ENCODE peak calls at places on chromosomes 4 and X, in five cellular contexts. U is upper lobe of right lung, A is right lobe of liver, Q is aorta, P is stomach. H is an unnamed sample.

GRCh38 chr4:3045500-3045850 is 28.9 kb downstream of the HTT-AS start:
- DNase-seq in A (peak; percentile 70), P (peak; percentile 56), Q (peak; percentile 89), U (peak; percentile 84), H (peak; percentile 82)

GRCh38 chrX:3442685-3443084 is 96.2 kb upstream of the MXRA5 start:
- DNase-seq in U (no peak), P (no peak), A (no peak), Q (no peak), H (peak; percentile 25)

GRCh38 chr4:99947190-99947578 is 766 bp upstream of the DNAJB14 start:
- DNase-seq in P (no peak), A (no peak), Q (no peak), U (no peak), H (no peak)

GRCh38 chr4:164207460-164207859 is 546.5 kb upstream of the SMIM31 start:
- DNase-seq in Q (no peak), P (no peak), U (no peak), A (no peak), H (no peak)

GRCh38 chrX:56764975-56765791 is 36.1 kb downstream of the NBDY start:
- DNase-seq in Q (no peak), U (peak; percentile 13), A (no peak), P (no peak), H (no peak)

GRCh38 chrX:118437283-118437682 is 58.3 kb upstream of the DOCK11 start:
- DNase-seq in Q (no peak), U (no peak), A (no peak), P (no peak), H (no peak)

GRCh38 chrX:46587753-46588171 is 14.2 kb downstream of the CHST7 start:
- DNase-seq in P (no peak), A (no peak), Q (no peak), U (no peak), H (peak; percentile 22)

GRCh38 chr4:106978046-106978774 is 57.9 kb downstream of the DKK2 start:
- DNase-seq in Q (no peak), U (peak; percentile 51), A (no peak), P (no peak), H (no peak)

GRCh38 chr4:145546556-145546955 is 64.9 kb downstream of the SMAD1 start:
- DNase-seq in A (no peak), Q (no peak), U (no peak), P (no peak), H (no peak)

GRCh38 chrX:1205681-1206611 is 6.5 kb downstream of the CRLF2 start:
- DNase-seq in P (no peak), Q (no peak), U (no peak), A (no peak), H (no peak)

GRCh38 chrX:723781-724180 is 93.2 kb downstream of the SHOX start:
- DNase-seq in A (no peak), P (no peak), Q (no peak), U (no peak), H (no peak)

GRCh38 chr4:122700178-122700725 is 32.3 kb upstream of the BBS12 start:
- DNase-seq in P (no peak), Q (no peak), A (peak; percentile 61), U (no peak), H (peak; percentile 82)

GRCh38 chr4:159429693-159430035 is 326.8 kb downstream of the RAPGEF2 start:
- DNase-seq in U (no peak), A (no peak), Q (no peak), P (no peak), H (no peak)

GRCh38 chrX:47623540-47624027 is 3.9 kb upstream of the SYN1 start:
- DNase-seq in A (peak; percentile 38), U (peak; percentile 64), P (no peak), Q (peak; percentile 62), H (peak; percentile 61)

GRCh38 chrX:23980063-23980462 is 46.9 kb downstream of the KLHL15 start:
- DNase-seq in A (no peak), Q (no peak), U (no peak), P (no peak), H (no peak)

GRCh38 chr4:180148737-180149136 is 2094.5 kb upstream of the TENM3 start:
- DNase-seq in U (no peak), P (no peak), Q (no peak), A (no peak), H (no peak)

GRCh38 chr4:99612704-99613103 is 38.1 kb downstream of the MTTP start:
- DNase-seq in U (no peak), A (no peak), Q (no peak), P (no peak), H (no peak)

DNA sequence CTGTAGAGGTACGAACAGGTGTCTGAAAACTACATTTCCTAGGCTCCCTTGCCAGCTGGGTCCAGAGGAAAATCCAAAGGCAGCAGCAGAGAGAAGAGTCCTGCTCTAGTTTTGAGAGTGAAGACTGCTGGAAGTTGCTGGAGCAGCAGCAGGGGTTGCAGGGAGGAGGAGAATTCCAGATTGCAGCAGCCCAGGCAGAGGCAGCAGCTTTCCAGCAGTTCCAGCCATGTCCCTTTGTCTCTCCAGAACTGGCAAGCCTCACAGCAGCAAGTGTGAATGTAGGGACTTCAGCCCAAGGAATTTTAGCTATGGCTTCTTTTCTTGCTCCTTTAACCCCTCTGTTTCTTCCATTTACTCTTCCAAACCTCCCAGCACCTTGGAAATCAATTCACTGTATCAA is 24.1 kb upstream of the STIM2 start:
- DNase-seq in A (no peak), P (no peak), Q (no peak), U (no peak), H (no peak)
- H3K9me3 ChIP-seq in A (no peaks in the 10 kb centered on the region), P (no peaks in the 10 kb centered on the region), Q (peaks cover 1% of the 10 kb centered on the region), U (no peaks in the 10 kb centered on the region), H (peaks cover 5% of the 10 kb centered on the region)

GRCh38 chrX:19643203-19643602 is 127.9 kb upstream of the MAP3K15 start:
- DNase-seq in A (no peak), Q (no peak), U (no peak), P (no peak), H (no peak)
- H3K9me3 ChIP-seq in A (no peaks in the 10 kb centered on the region), Q (no peaks in the 10 kb centered on the region), U (no peaks in the 10 kb centered on the region), P (no peaks in the 10 kb centered on the region), H (no peaks in the 10 kb centered on the region)

DNA sequence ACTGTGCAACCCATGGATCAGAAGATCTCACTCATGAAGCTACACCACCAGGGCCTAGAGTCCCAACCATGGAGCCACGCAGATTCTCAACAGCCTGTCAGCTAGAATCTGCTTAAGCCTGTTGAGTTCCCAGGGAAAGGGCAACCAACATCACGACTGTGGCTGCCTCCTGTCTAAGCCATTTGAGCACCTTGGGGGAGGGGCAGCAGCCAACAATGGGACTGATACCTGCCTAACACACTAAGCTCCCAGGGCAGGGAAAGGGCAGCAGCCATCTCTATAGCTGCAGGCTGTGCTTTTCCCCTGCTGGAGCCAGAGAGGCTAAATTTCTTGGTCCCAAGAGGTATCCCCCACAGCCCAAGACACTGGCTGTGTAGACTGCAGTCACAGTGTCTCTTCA is 96.5 kb upstream of the TCEAL2 start:
- DNase-seq in A (no peak), P (no peak), Q (no peak), U (no peak), H (no peak)
- H3K9me3 ChIP-seq in A (no peaks in the 10 kb centered on the region), P (no peaks in the 10 kb centered on the region), Q (peaks cover 4% of the 10 kb centered on the region), U (no peaks in the 10 kb centered on the region), H (peaks cover 3% of the 10 kb centered on the region)

GRCh38 chr4:39987505-39987904 is 9.8 kb upstream of the PDS5A start:
- DNase-seq in A (no peak), P (no peak), U (peak; percentile 2), Q (no peak), H (no peak)
- H3K9me3 ChIP-seq in A (no peaks in the 10 kb centered on the region), P (no peaks in the 10 kb centered on the region), U (no peaks in the 10 kb centered on the region), Q (no peaks in the 10 kb centered on the region), H (no peaks in the 10 kb centered on the region)

DNA sequence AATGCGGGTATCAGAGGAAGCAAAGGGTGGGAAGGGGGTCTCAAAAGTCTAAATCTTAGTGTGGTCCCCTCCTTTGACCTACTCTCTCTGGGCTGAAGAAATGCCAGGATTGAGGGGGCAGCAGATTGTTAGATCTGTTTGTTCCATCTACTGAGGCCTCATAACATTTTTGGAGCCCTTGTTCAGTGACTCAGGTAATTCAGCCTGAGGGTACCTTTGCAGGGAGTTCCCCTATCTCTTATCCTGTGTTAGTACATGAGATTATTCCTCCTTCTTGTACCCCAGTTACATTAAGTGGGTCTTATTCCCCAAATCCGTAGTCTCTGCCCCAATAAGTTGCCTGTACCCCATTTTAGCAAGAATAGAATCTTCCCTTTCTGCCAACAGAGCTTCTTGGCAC is 79.0 kb downstream of the RTL9 start:
- DNase-seq in Q (no peak), P (no peak), A (no peak), U (no peak), H (no peak)
- H3K9me3 ChIP-seq in Q (no peaks in the 10 kb centered on the region), P (no peaks in the 10 kb centered on the region), A (no peaks in the 10 kb centered on the region), U (no peaks in the 10 kb centered on the region), H (no peaks in the 10 kb centered on the region)

DNA sequence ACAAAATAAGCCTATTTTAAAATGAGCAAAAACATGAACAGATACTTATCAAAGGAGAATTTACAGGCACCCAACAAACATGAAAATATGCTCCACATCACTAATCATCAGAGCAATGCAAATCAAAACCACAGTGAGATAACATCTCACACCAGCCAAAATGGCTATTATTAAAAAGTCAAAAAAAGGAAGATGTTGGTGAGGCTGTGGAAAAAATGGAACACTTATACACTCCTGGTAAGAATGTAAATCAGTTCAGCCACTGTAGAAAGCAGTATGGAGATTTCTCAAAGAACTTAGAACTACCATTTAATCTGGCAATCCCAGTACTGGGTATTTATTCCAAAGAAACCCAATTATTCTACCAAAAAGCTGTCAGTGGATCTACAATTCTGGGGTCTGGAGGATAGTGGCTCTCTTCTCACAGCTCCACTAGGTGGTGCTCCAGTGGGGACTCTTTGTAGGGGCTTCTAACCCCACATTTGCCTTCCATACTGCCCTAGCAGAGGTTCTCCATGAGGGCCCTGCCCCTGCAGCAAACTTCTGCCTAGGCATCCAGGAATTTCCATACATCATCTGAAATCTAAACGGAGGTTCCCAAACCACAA is 9.1 kb upstream of the ZNF732 start:
- DNase-seq in A (no peak), U (no peak), Q (no peak), P (no peak), H (no peak)
- H3K9me3 ChIP-seq in A (no peaks in the 10 kb centered on the region), U (no peaks in the 10 kb centered on the region), Q (peaks cover 2% of the 10 kb centered on the region), P (peaks cover 4% of the 10 kb centered on the region), H (no peaks in the 10 kb centered on the region)

GRCh38 chr4:20193522-20193902 is 58.2 kb upstream of the SLIT2 start:
- DNase-seq in Q (no peak), P (no peak), U (no peak), A (no peak), H (no peak)
- H3K9me3 ChIP-seq in Q (no peaks in the 10 kb centered on the region), P (no peaks in the 10 kb centered on the region), U (no peaks in the 10 kb centered on the region), A (no peaks in the 10 kb centered on the region), H (no peaks in the 10 kb centered on the region)

GRCh38 chr4:116015062-116015461 is 901.6 kb upstream of the NDST4 start:
- DNase-seq in Q (no peak), A (no peak), P (no peak), U (no peak), H (no peak)

GRCh38 chr4:116016201-116016600 is 902.8 kb upstream of the NDST4 start:
- DNase-seq in P (peak; percentile 81), A (no peak), Q (no peak), U (no peak), H (peak; percentile 45)

GRCh38 chr4:116018831-116019230 is 905.4 kb upstream of the NDST4 start:
- DNase-seq in P (no peak), A (no peak), Q (no peak), U (no peak), H (no peak)

GRCh38 chr4:116020141-116020722 is 906.8 kb upstream of the NDST4 start:
- DNase-seq in P (no peak), A (no peak), U (no peak), Q (no peak), H (no peak)

DNA sequence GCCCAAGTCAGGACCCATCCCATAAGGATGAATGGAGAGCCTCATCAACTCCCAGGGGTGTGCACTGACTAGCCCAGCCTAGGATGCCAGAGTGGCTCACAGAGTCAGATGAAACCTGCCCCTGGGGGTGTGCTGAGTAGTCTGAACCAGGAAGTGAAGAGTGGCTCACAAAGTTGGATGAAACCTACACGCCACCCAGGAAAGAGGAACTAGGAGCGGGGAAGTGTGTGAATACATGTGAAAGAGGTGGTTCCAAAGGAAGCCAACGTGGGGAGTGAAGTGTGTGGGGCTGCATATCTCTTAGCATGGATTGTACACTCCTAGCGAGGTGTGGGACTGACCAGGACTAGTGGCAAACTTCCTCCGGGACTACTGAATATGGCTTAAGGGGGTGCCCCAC is 902.1 kb upstream of the NDST4 start:
- DNase-seq in P (no peak), A (no peak), Q (no peak), U (no peak), H (no peak)
- H3K9me3 ChIP-seq in P (peaks cover 17% of the 10 kb centered on the region), A (no peaks in the 10 kb centered on the region), Q (peaks cover 13% of the 10 kb centered on the region), U (peaks cover 21% of the 10 kb centered on the region), H (peaks cover 12% of the 10 kb centered on the region)